ENCODE peak calls at places on chromosomes 5 and 9, in four cellular contexts. I is A549, X is GM12878, C is K562. S is an unnamed sample.

GRCh38 chr9:27367922-27368316 is 71.0 kb upstream of the EQTN start:
- DNase-seq in X (no peak), I (no peak), C (no peak), S (no peak)

GRCh38 chr9:130451509-130452388 is 7.0 kb downstream of the ASS1 start:
- DNase-seq in C (peak; percentile 73), I (peak; percentile 70), X (no peak), S (peak; percentile 61)

GRCh38 chr5:12174734-12175133 is 270.5 kb upstream of the CTNND2 start:
- DNase-seq in X (no peak), I (no peak), C (no peak), S (no peak)

GRCh38 chr9:90870646-90871326 is 69.2 kb downstream of the SYK start:
- DNase-seq in X (peak; percentile 17), C (peak; percentile 19), I (peak; percentile 37), S (peak; percentile 25)

GRCh38 chr5:77993799-77994318 is 217.7 kb upstream of the TBCA start:
- DNase-seq in X (no peak), I (no peak), C (no peak), S (no peak)

GRCh38 chr9:36151306-36152210 is 15.0 kb downstream of the GLIPR2 start:
- DNase-seq in X (peak; percentile 72), C (no peak), I (no peak), S (no peak)

GRCh38 chr5:180808461-180809000 is 5.9 kb upstream of the MGAT1 start:
- DNase-seq in C (no peak), X (no peak), I (no peak), S (peak; percentile 74)

GRCh38 chr5:167217097-167217743 is 1074.2 kb upstream of the WWC1 start:
- DNase-seq in I (no peak), X (no peak), C (no peak), S (no peak)

GRCh38 chr5:53403758-53404157 is 76.7 kb upstream of the FST start:
- DNase-seq in X (no peak), C (no peak), I (no peak), S (no peak)

GRCh38 chr5:122195784-122196394 is 66.5 kb downstream of the ZNF474 start:
- DNase-seq in I (peak; percentile 46), C (peak; percentile 20), X (no peak), S (peak; percentile 11)

GRCh38 chr5:3325811-3326568 is 269.6 kb upstream of the IRX1 start:
- DNase-seq in X (no peak), I (no peak), C (no peak), S (no peak)

GRCh38 chr9:77589046-77589795 is 58.9 kb downstream of the GNA14 start:
- DNase-seq in I (peak; percentile 77), X (no peak), C (no peak), S (no peak)

GRCh38 chr5:147538232-147538631 is 28.4 kb upstream of the DPYSL3 start:
- DNase-seq in C (no peak), I (no peak), X (no peak), S (no peak)

GRCh38 chr9:96859461-96860198 is 5.3 kb upstream of the ZNF782 start:
- DNase-seq in I (no peak), X (no peak), C (no peak), S (no peak)

GRCh38 chr5:1101991-1102713 is 9.7 kb downstream of the SLC12A7 start:
- DNase-seq in X (no peak), C (peak; percentile 64), I (no peak), S (no peak)

GRCh38 chr9:128819716-128820664 is 1.7 kb downstream of the ENDOG start:
- DNase-seq in I (no peak), X (no peak), C (no peak), S (no peak)

GRCh38 chr5:35246411-35246810 is 16.1 kb upstream of the PRLR start:
- DNase-seq in C (no peak), X (no peak), I (no peak), S (peak; percentile 35)

GRCh38 chr9:69397384-69398214 is 72.6 kb downstream of the ENTREP1 start:
- DNase-seq in I (no peak), C (no peak), X (no peak), S (no peak)

GRCh38 chr5:36611520-36612274 is 5.3 kb downstream of the SLC1A3 start:
- DNase-seq in C (no peak), I (no peak), X (no peak), S (no peak)

GRCh38 chr5:1665803-1666202 is 133.8 kb downstream of the MRPL36 start:
- DNase-seq in C (no peak), X (no peak), I (no peak), S (no peak)

GRCh38 chr9:133739408-133740280 is 1.5 kb upstream of the SARDH start:
- DNase-seq in C (no peak), I (no peak), X (no peak), S (peak; percentile 91)

GRCh38 chr9:114720296-114720695 is 38.3 kb upstream of the TEX48 start:
- DNase-seq in I (no peak), X (no peak), C (no peak), S (no peak)

GRCh38 chr5:17966636-17967402 is 332.6 kb downstream of the TAF11L14 start:
- DNase-seq in X (no peak), I (no peak), C (no peak), S (no peak)

GRCh38 chr5:112583166-112583565 is 154.5 kb upstream of the APC start:
- DNase-seq in X (no peak), I (no peak), C (no peak), S (no peak)

GRCh38 chr5:147057051-147057450 is 177.8 kb upstream of the STK32A start:
- DNase-seq in X (no peak), C (no peak), I (no peak), S (no peak)

DNA sequence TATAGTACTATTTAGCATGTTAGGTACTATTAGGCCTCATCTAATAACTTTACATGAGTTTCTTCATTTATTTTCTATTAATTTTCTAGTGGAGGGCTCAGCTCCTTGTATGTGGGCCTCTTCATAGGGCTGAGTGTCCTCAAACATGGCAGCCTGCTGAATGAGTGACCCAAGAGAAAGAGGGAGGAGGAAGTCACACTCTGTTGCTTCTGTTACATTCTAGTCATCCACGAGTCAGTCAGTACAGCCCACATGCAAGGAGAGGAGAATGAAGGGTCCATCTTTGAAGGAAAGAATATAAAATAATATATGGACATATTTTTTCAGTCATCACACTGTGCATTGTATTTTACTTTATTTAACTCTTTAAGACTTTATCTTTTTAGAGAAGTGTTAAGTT is 66.6 kb upstream of the NR3C1 start:
- DNase-seq in X (no peak), C (no peak), I (no peak), S (no peak)
- TF ChIP-seq CHD4 in X (no peak), C (no peak), I (no peak), S (no peak)

DNA sequence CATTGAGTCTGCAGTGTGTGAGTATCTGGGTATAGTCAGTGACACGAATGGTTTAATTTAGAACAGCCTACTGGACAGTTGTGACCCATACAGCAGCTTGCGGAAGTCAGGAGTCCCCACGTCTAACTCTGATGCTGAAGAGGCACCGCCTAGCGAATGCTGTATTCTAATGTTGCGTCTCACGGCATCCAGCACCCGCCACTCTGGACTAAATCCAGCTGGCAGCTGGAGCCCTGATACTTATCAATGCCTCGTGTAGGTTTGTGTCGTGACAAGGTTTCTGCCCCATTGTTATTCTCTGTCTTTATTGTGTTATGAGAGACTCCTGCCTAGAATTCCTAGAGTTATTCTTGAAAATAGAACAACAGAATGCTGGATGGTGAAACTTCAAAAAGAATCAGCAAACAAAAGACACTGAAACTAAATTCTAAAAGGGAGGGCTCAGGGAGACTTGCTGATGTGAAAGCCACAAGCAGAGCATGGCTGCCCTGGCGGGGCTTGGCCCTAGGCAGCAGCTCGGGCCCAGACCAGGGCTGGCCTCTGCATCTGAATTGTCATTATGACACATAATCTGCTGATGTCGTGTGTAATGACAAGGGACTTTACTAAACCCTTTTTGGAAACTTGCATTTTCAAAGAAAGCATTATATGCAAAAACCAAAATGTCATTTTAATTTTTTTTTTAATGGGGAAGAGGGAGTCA is 123.5 kb upstream of the ICE1 start:
- DNase-seq in I (no peak), C (no peak), X (no peak), S (no peak)
- TF ChIP-seq CHD4 in I (no peak), C (no peak), X (no peak), S (no peak)

GRCh38 chr5:75058986-75059508 is 6.7 kb upstream of the GCNT4 start:
- DNase-seq in I (no peak), C (no peak), X (no peak), S (no peak)

GRCh38 chr5:75059887-75060286 is 7.5 kb upstream of the GCNT4 start:
- DNase-seq in X (no peak), C (no peak), I (no peak), S (no peak)

GRCh38 chr5:75067434-75067833 is 15.1 kb upstream of the GCNT4 start:
- DNase-seq in I (no peak), C (no peak), X (no peak), S (no peak)

GRCh38 chr5:75057551-75057950 is 5.2 kb upstream of the GCNT4 start:
- DNase-seq in C (no peak), X (no peak), I (no peak), S (no peak)

GRCh38 chr5:75062925-75063531 is 10.7 kb upstream of the GCNT4 start:
- DNase-seq in I (no peak), X (no peak), C (no peak), S (no peak)
- TF ChIP-seq CHD4 in I (no peak), X (no peak), C (no peak), S (no peak)

GRCh38 chr9:7756088-7756487 is 43.5 kb downstream of the DMAC1 start:
- DNase-seq in C (no peak), I (no peak), X (peak; percentile 55), S (no peak)
- TF ChIP-seq CHD4 in C (no peak), I (no peak), X (no peak), S (no peak)

DNA sequence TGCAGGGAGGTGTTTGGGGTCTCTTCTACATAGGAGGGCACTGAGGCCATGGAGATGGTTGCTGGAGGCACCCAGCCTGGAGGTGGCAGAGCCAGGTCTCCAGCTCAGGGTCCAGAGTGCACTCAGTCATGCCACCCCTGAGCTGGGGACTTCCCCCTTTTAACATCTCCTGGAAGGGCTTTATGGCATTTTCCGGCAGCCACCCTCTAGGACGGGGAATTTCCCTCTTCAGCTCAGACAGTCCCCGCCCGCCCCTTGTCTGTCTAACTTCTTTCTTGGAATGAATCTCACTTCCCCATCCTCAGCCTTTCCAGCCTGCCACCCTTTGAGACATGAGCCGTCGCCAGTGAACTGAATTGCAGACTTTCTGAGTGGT is 49.9 kb downstream of the COL15A1 start:
- DNase-seq in I (peak; percentile 33), C (no peak), X (peak; percentile 53), S (no peak)
- TF ChIP-seq CHD4 in I (no peak), C (no peak), X (no peak), S (no peak)

GRCh38 chr5:41368158-41368557 is 142.2 kb downstream of the PLCXD3 start:
- DNase-seq in I (no peak), C (no peak), X (no peak), S (no peak)
- TF ChIP-seq CHD4 in I (no peak), C (no peak), X (no peak), S (no peak)

S was measured in HepG2.